ENCODE peak calls at places on chromosomes 7 and 10, in six cellular contexts. R, T, D, H, M and Z are unnamed samples. For H3K36me3 and H3K4me1, the result is how much of the 10 kb centered on the place peaks cover.

GRCh38 chr7:8418627-8419245 is 14.7 kb upstream of the NXPH1 start:
- DNase-seq in R (peak), T (peak), D (peak), H (peak), M (no peak), Z (peak)

GRCh38 chr7:87058739-87059524 is 522 bp downstream of the ELAPOR2 start:
- DNase-seq in R (peak), T (peak), D (peak), H (peak), M (no peak), Z (peak)

GRCh38 chr10:44571701-44572100 is 186.8 kb upstream of the CXCL12 start:
- DNase-seq in R (no peak), T (no peak), D (no peak), H (peak), M (no peak), Z (no peak)

GRCh38 chr10:89478739-89479116 is 56.7 kb downstream of the SLC16A12 start:
- DNase-seq in R (no peak), T (no peak), D (no peak), H (peak), M (no peak), Z (peak)

GRCh38 chr10:70145666-70146488 is 623 bp downstream of the TYSND1 start:
- DNase-seq in R (peak), T (peak), D (peak), H (peak), M (peak), Z (peak)

GRCh38 chr7:156932006-156932405 is 17.5 kb upstream of the NOM1 start:
- DNase-seq in R (no peak), T (no peak), D (no peak), H (peak), M (no peak), Z (no peak)

GRCh38 chr7:105389090-105389650 is 449 bp upstream of the SRPK2 start:
- DNase-seq in R (no peak), T (peak), D (peak), H (peak), M (peak), Z (peak)

GRCh38 chr10:8032558-8032957 is 21.9 kb upstream of the GATA3 start:
- DNase-seq in R (no peak), T (no peak), D (no peak), H (no peak), M (no peak), Z (no peak)

GRCh38 chr10:74194999-74195398 is 44.0 kb downstream of the ADK start:
- DNase-seq in R (no peak), T (no peak), D (no peak), H (peak), M (no peak), Z (peak)

GRCh38 chr10:5662708-5663579 is 3.5 kb downstream of the ASB13 start:
- DNase-seq in R (no peak), T (no peak), D (no peak), H (no peak), M (no peak), Z (no peak)

GRCh38 chr7:99196536-99197288 is 11.2 kb downstream of the KPNA7 start:
- DNase-seq in R (no peak), T (no peak), D (no peak), H (peak), M (no peak), Z (no peak)

GRCh38 chr10:48594799-48595198 is 10.1 kb downstream of the ARHGAP22 start:
- DNase-seq in R (no peak), T (no peak), D (no peak), H (no peak), M (no peak), Z (no peak)

GRCh38 chr10:44858988-44859387 is 52.1 kb upstream of the TMEM72 start:
- DNase-seq in R (no peak), T (no peak), D (no peak), H (peak), M (no peak), Z (no peak)

GRCh38 chr10:72336259-72337038 is 18.3 kb downstream of the DNAJB12 start:
- DNase-seq in R (no peak), T (no peak), D (no peak), H (no peak), M (peak), Z (no peak)

GRCh38 chr10:72335394-72336258 is 19.1 kb downstream of the DNAJB12 start:
- DNase-seq in R (peak), T (peak), D (peak), H (no peak), M (peak), Z (no peak)

GRCh38 chr10:72338180-72338579 is 16.5 kb downstream of the DNAJB12 start:
- DNase-seq in R (no peak), T (no peak), D (no peak), H (no peak), M (no peak), Z (no peak)

GRCh38 chr10:72337722-72338121 is 17.0 kb downstream of the DNAJB12 start:
- DNase-seq in R (no peak), T (no peak), D (no peak), H (no peak), M (no peak), Z (no peak)

GRCh38 chr10:72337039-72337629 is 17.6 kb downstream of the DNAJB12 start:
- DNase-seq in R (peak), T (peak), D (peak), H (peak), M (peak), Z (peak)
- H3K36me3 ChIP-seq in R (under half), T (under half), D (under half), H (under half), M (half or more), Z (half or more)

DNA sequence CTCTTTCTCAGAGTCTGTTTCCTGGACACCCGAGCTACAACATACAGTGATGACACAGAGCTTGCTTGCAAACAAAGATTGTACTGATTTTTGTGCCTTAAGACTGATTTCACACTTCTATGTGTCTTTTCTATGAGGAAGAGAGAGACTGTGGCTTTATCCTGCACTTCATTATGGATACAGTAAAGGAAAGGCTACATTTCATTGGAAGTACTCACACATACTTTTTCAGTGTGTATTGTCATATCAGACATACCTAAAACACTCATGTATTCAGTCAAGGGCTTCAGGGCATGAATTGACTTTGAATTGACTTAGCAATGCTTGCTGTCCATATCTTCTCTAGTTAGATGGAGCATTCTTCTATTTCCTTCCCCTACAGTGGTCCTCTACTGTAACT is 135.5 kb upstream of the IMMP2L start:
- DNase-seq in R (no peak), T (no peak), D (no peak), H (peak), M (no peak), Z (peak)
- H3K4me1 ChIP-seq in R (under half), T (under half), D (under half), H (under half), M (under half), Z (under half)

DNA sequence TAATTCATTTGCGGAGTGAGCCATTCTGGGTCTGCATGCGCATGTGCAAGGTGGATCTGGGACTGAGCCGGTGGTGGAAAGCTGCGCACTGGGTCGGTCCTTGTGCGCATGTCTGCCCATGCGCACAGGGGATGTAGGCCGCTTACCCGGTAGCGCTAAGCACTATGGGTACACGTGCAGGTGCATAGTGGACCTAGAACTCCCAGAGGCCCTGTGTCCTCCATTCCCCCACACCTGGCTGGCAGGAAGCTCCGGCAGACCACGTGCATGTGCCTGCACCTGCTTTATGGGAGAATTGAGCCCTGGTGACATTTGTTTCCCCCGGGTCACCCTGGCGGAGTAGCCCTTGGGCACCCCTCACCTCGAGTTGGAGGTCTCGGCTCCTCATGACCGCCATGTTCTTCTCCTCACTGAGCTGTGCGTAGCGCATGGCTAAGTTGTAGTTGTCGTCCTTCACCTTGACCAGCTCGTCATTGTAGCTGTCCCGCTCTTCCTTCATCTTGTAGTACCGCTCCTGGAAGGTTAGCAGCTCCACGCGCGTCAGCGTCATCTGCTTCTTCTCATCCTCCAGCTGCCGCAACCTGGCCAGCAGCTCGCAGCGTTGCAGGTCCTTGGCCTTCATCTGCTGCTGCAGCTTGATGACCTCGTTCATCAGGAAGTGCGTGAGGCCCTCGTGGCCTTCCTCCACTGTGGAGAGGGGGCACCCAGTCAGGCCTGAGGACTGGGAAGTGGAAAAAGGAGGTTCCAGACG is 99.6 kb downstream of the CARD11 start:
- DNase-seq in R (no peak), T (no peak), D (no peak), H (no peak), M (no peak), Z (no peak)
- H3K36me3 ChIP-seq in R (half or more), T (under half), D (under half), H (under half), M (under half), Z (under half)

GRCh38 chr10:77941790-77942189 is 15.2 kb upstream of the DLG5 start:
- DNase-seq in R (no peak), T (no peak), D (no peak), H (no peak), M (no peak), Z (no peak)
- H3K4me1 ChIP-seq in R (under half), T (under half), D (under half), H (under half), M (under half), Z (under half)

DNA sequence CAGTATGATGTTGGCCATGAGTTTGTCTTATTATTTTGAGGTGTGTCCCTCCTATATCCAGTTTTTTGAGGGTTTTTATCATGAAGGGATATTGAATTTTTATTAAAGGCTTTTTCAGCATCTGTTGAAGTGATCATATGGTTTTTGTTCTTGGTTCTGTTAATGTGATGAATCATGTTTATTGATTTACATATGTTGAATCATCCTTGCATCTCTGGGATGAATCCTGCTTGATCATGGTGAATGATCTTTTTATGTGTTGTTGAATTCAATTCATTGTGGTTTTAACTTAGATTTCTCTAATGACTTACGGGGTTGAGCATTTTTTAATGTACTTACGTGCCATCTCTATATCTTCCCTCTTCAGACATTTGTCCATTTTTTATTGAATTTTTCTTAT is 22.9 kb downstream of the DLD start:
- DNase-seq in R (no peak), T (no peak), D (no peak), H (peak), M (no peak), Z (no peak)
- H3K36me3 ChIP-seq in R (under half), T (under half), D (under half), H (half or more), M (half or more), Z (half or more)

DNA sequence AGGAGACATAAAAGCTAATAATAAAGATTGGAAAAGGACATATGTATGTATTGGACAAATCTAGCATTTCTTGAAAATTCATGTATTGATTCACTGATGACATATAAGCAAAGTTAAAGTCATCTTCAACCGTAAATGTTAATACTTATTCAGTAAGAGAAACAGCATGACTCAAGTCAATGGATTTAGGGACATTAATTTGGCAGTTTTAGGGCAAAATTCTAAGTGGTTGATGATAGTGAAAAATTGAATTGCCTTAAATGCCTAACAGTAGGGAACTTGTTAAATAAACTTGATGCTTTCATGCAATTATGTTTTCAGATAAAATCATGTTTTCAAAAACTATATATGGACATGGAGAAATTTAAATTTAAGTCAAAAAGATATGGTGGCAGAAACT is 24.9 kb upstream of the ITGB1 start:
- DNase-seq in R (no peak), T (no peak), D (no peak), H (peak), M (no peak), Z (peak)
- H3K4me1 ChIP-seq in R (under half), T (under half), D (under half), H (half or more), M (under half), Z (half or more)

GRCh38 chr7:149598721-149599308 is 101.2 kb upstream of the ZNF746 start:
- DNase-seq in R (no peak), T (no peak), D (peak), H (peak), M (no peak), Z (peak)
- H3K36me3 ChIP-seq in R (under half), T (under half), D (under half), H (under half), M (half or more), Z (half or more)